ENCODE peak calls at places on chromosome 20, in nine cellular contexts. B is stimulated activated CD4-positive, alpha-beta T cell treated with anti-CD3 and anti-CD28 coated beads, Interleukin-4, amount 100 ng/mL, for 48 hours; E is EL; Z is stimulated activated CD8-positive, alpha-beta memory T cell treated with anti-CD3 and anti-CD28 coated beads, Interleukin-15, amount 100 ng/mL, for 24 hours; Q is ACHN; R is NCI-H1105; F is GM03348; Y is sigmoid colon; S is GOT3. K is an unnamed sample.

GRCh38 chr20:34246126-34246626 is 5.0 kb downstream of the ASIP start:
- DNase-seq in B (no peak), E (no peak), Z (no peak), Q (no peak), R (no peak), F (no peak), Y (no peak), S (no peak), K (no peak)

GRCh38 chr20:43198607-43199006 is 8.9 kb upstream of the PTPRT start:
- DNase-seq in B (no peak), E (no peak), Z (no peak), Q (no peak), R (no peak), F (no peak), Y (no peak), S (no peak), K (no peak)

GRCh38 chr20:64119681-64120341 is 12.4 kb upstream of the NPBWR2 start:
- DNase-seq in B (no peak), E (no peak), Z (no peak), Q (no peak), R (no peak), F (no peak), Y (peak; percentile 57), S (no peak), K (no peak)

GRCh38 chr20:64045346-64046011 is 4.0 kb downstream of the SOX18 start:
- DNase-seq in B (no peak), E (no peak), Z (no peak), Q (no peak), R (no peak), F (no peak), Y (no peak), S (no peak), K (no peak)

GRCh38 chr20:63457737-63458136 is 14.7 kb downstream of the KCNQ2 start:
- DNase-seq in B (no peak), E (peak; percentile 29), Z (no peak), Q (peak; percentile 73), R (no peak), F (peak; percentile 66), Y (no peak), S (no peak), K (no peak)

GRCh38 chr20:50077818-50078601 is 34.9 kb downstream of the UBE2V1 start:
- DNase-seq in B (no peak), E (no peak), Z (no peak), Q (no peak), R (no peak), F (no peak), Y (no peak), S (no peak), K (peak; percentile 47)

GRCh38 chr20:48398506-48399449 is 429.0 kb downstream of the PREX1 start:
- DNase-seq in B (no peak), E (no peak), Z (no peak), Q (no peak), R (no peak), F (no peak), Y (no peak), S (no peak), K (no peak)

GRCh38 chr20:37430778-37431460 is 85.0 kb downstream of the SRC start:
- DNase-seq in B (no peak), E (no peak), Z (no peak), Q (no peak), R (no peak), F (no peak), Y (no peak), S (no peak), K (no peak)

GRCh38 chr20:36275011-36275410 is 31.1 kb upstream of the DLGAP4 start:
- DNase-seq in B (no peak), E (no peak), Z (no peak), Q (no peak), R (no peak), F (no peak), Y (peak; percentile 29), S (no peak), K (no peak)